ENCODE peak calls at places on chromosomes 11 and 22, in ten cellular contexts. H is A549, J is astrocyte of the spinal cord, B is right atrium auricular region, D is RWPE1, K is cardiac fibroblast, A is uterus, W is fibroblast of lung, X is AG09319, Z is endothelial cell. C is an unnamed sample.

GRCh38 chr22:43446881-43447280 is 35.1 kb downstream of the MPPED1 start:
- DNase-seq in H (peak), J (no peak), B (no peak), D (peak), K (no peak), A (no peak), W (no peak), X (no peak), Z (no peak), C (no peak)

GRCh38 chr11:123268118-123268517 is 73.1 kb upstream of the CLMP start:
- DNase-seq in H (no peak), J (no peak), B (no peak), D (no peak), K (no peak), A (no peak), W (no peak), X (no peak), Z (no peak), C (no peak)

GRCh38 chr11:9004310-9004945 is 627 bp upstream of the NRIP3 start:
- DNase-seq in H (no peak), J (no peak), B (no peak), D (no peak), K (no peak), A (peak), W (no peak), X (no peak), Z (peak), C (no peak)

GRCh38 chr11:120629407-120629806 is 117.9 kb downstream of the GRIK4 start:
- DNase-seq in H (no peak), J (no peak), B (no peak), D (no peak), K (no peak), A (no peak), W (no peak), X (no peak), Z (no peak), C (no peak)

GRCh38 chr11:115159122-115159665 is 345.0 kb downstream of the CADM1 start:
- DNase-seq in H (no peak), J (no peak), B (no peak), D (no peak), K (no peak), A (no peak), W (no peak), X (no peak), Z (no peak), C (no peak)

GRCh38 chr11:118661425-118662301 is 17.8 kb downstream of the TREH start:
- DNase-seq in H (no peak), J (no peak), B (no peak), D (no peak), K (no peak), A (no peak), W (no peak), X (no peak), Z (no peak), C (no peak)

GRCh38 chr11:124622531-124623451 is at the start of gene TBRG1:
- DNase-seq in H (peak), J (peak), B (peak), D (peak), K (peak), A (peak), W (peak), X (peak), Z (peak), C (peak)

GRCh38 chr11:117663826-117664225 is 133.2 kb downstream of the DSCAML1 start:
- DNase-seq in H (no peak), J (no peak), B (no peak), D (no peak), K (no peak), A (peak), W (no peak), X (no peak), Z (no peak), C (no peak)

GRCh38 chr11:125429174-125429707 is 66.8 kb downstream of the FEZ1 start:
- DNase-seq in H (peak), J (peak), B (no peak), D (peak), K (peak), A (no peak), W (peak), X (no peak), Z (peak), C (peak)

GRCh38 chr11:2209370-2209801 is 37.8 kb upstream of the TH start:
- DNase-seq in H (no peak), J (no peak), B (peak), D (no peak), K (no peak), A (peak), W (no peak), X (no peak), Z (no peak), C (no peak)

GRCh38 chr11:85485902-85486301 is 141.2 kb downstream of the DLG2 start:
- DNase-seq in H (no peak), J (no peak), B (no peak), D (no peak), K (no peak), A (no peak), W (no peak), X (no peak), Z (no peak), C (no peak)

GRCh38 chr22:23401111-23401909 is 178.8 kb downstream of the IGLL1 start:
- DNase-seq in H (no peak), J (peak), B (no peak), D (peak), K (peak), A (no peak), W (peak), X (peak), Z (no peak), C (peak)

GRCh38 chr11:65308281-65308891 is 6.3 kb upstream of the CDC42EP2 start:
- DNase-seq in H (no peak), J (no peak), B (no peak), D (no peak), K (peak), A (no peak), W (no peak), X (no peak), Z (no peak), C (no peak)

GRCh38 chr11:3824714-3825472 is 15.9 kb downstream of the RHOG start:
- DNase-seq in H (peak), J (no peak), B (no peak), D (no peak), K (peak), A (peak), W (peak), X (no peak), Z (peak), C (no peak)

GRCh38 chr22:49825944-49826602 is 1.6 kb downstream of the BRD1 start:
- DNase-seq in H (no peak), J (peak), B (no peak), D (no peak), K (peak), A (no peak), W (peak), X (no peak), Z (no peak), C (peak)

GRCh38 chr11:6667733-6668374 is 12.2 kb upstream of the DCHS1 start:
- DNase-seq in H (no peak), J (peak), B (no peak), D (peak), K (peak), A (no peak), W (no peak), X (no peak), Z (no peak), C (peak)

GRCh38 chr11:1922411-1923113 is 3.1 kb downstream of the TNNT3 start:
- DNase-seq in H (no peak), J (no peak), B (no peak), D (no peak), K (no peak), A (no peak), W (no peak), X (no peak), Z (no peak), C (no peak)

GRCh38 chr11:26087095-26087935 is 244.6 kb upstream of the ANO3 start:
- DNase-seq in H (no peak), J (no peak), B (no peak), D (no peak), K (no peak), A (no peak), W (no peak), X (no peak), Z (no peak), C (no peak)

GRCh38 chr22:31036671-31037550 is 44.2 kb upstream of the SMTN start:
- DNase-seq in H (no peak), J (no peak), B (no peak), D (peak), K (peak), A (peak), W (peak), X (no peak), Z (no peak), C (peak)

GRCh38 chr11:132030896-132031295 is 660.5 kb downstream of the NTM start:
- DNase-seq in H (no peak), J (no peak), B (no peak), D (no peak), K (no peak), A (no peak), W (peak), X (no peak), Z (no peak), C (no peak)

GRCh38 chr22:37224757-37225420 is 12.6 kb upstream of the SSTR3 start:
- DNase-seq in H (no peak), J (no peak), B (no peak), D (no peak), K (no peak), A (no peak), W (no peak), X (no peak), Z (no peak), C (no peak)

GRCh38 chr11:93507517-93507916 is 35.7 kb downstream of the SMCO4 start:
- DNase-seq in H (no peak), J (no peak), B (no peak), D (no peak), K (no peak), A (no peak), W (no peak), X (no peak), Z (no peak), C (no peak)

GRCh38 chr11:13502492-13502891 is 6.7 kb upstream of the PTH start:
- DNase-seq in H (no peak), J (no peak), B (no peak), D (no peak), K (no peak), A (no peak), W (no peak), X (no peak), Z (no peak), C (no peak)

GRCh38 chr22:30439836-30440235 is 14.3 kb downstream of the MTFP1 start:
- DNase-seq in H (no peak), J (no peak), B (no peak), D (no peak), K (no peak), A (no peak), W (no peak), X (no peak), Z (no peak), C (no peak)

GRCh38 chr11:133809525-133810178 is 35.7 kb downstream of the SPATA19 start:
- DNase-seq in H (no peak), J (no peak), B (peak), D (no peak), K (no peak), A (no peak), W (peak), X (no peak), Z (no peak), C (no peak)

GRCh38 chr11:57571631-57572030 is 4.2 kb upstream of the UBE2L6 start:
- DNase-seq in H (no peak), J (no peak), B (no peak), D (no peak), K (no peak), A (no peak), W (no peak), X (no peak), Z (no peak), C (no peak)

GRCh38 chr22:49966716-49967332 is 6.3 kb downstream of the PIM3 start:
- DNase-seq in H (no peak), J (no peak), B (peak), D (no peak), K (no peak), A (peak), W (no peak), X (no peak), Z (peak), C (no peak)

GRCh38 chr11:60782393-60783140 is 2.6 kb upstream of the MS4A10 start:
- DNase-seq in H (no peak), J (no peak), B (no peak), D (no peak), K (no peak), A (no peak), W (no peak), X (no peak), Z (no peak), C (no peak)

GRCh38 chr11:83706581-83706980 is 420.4 kb upstream of the CCDC90B start:
- DNase-seq in H (no peak), J (no peak), B (no peak), D (no peak), K (no peak), A (no peak), W (no peak), X (no peak), Z (no peak), C (no peak)

GRCh38 chr11:77249427-77249826 is 52.1 kb downstream of the GDPD4 start:
- DNase-seq in H (no peak), J (peak), B (no peak), D (peak), K (peak), A (no peak), W (peak), X (no peak), Z (no peak), C (no peak)

GRCh38 chr11:536841-537621 is at the start of gene LRRC56:
- DNase-seq in H (peak), J (peak), B (peak), D (peak), K (peak), A (peak), W (peak), X (peak), Z (peak), C (peak)

GRCh38 chr11:95652002-95652472 is 137.5 kb downstream of the FAM76B start:
- DNase-seq in H (no peak), J (no peak), B (no peak), D (no peak), K (no peak), A (no peak), W (no peak), X (no peak), Z (no peak), C (no peak)

GRCh38 chr22:46472722-46473016 is 64.8 kb downstream of the CELSR1 start:
- DNase-seq in H (no peak), J (no peak), B (no peak), D (no peak), K (no peak), A (no peak), W (no peak), X (no peak), Z (no peak), C (no peak)

GRCh38 chr22:46473021-46473779 is 64.2 kb downstream of the CELSR1 start:
- DNase-seq in H (no peak), J (no peak), B (no peak), D (no peak), K (no peak), A (no peak), W (no peak), X (no peak), Z (no peak), C (no peak)

GRCh38 chr22:46471901-46472721 is 65.3 kb downstream of the CELSR1 start:
- DNase-seq in H (peak), J (no peak), B (no peak), D (no peak), K (no peak), A (no peak), W (peak), X (no peak), Z (no peak), C (no peak)

GRCh38 chr22:46477967-46478635 is 59.3 kb downstream of the CELSR1 start:
- DNase-seq in H (no peak), J (no peak), B (no peak), D (no peak), K (no peak), A (no peak), W (no peak), X (no peak), Z (no peak), C (no peak)

GRCh38 chr22:46473896-46474557 is 63.4 kb downstream of the CELSR1 start:
- DNase-seq in H (no peak), J (no peak), B (no peak), D (no peak), K (no peak), A (no peak), W (no peak), X (no peak), Z (no peak), C (no peak)
- TF ChIP-seq CTCF in H (no peak), J (no peak), B (no peak), D (no peak), K (no peak), A (no peak), W (no peak), X (no peak), Z (no peak), C (no peak)

GRCh38 chr11:58992489-58992888 is 53.2 kb downstream of the GLYATL1 start:
- DNase-seq in H (no peak), J (no peak), B (no peak), D (no peak), K (no peak), A (no peak), W (no peak), X (no peak), Z (no peak), C (no peak)
- TF ChIP-seq CTCF in H (no peak), J (no peak), B (no peak), D (no peak), K (no peak), A (no peak), W (no peak), X (no peak), Z (no peak), C (no peak)

DNA sequence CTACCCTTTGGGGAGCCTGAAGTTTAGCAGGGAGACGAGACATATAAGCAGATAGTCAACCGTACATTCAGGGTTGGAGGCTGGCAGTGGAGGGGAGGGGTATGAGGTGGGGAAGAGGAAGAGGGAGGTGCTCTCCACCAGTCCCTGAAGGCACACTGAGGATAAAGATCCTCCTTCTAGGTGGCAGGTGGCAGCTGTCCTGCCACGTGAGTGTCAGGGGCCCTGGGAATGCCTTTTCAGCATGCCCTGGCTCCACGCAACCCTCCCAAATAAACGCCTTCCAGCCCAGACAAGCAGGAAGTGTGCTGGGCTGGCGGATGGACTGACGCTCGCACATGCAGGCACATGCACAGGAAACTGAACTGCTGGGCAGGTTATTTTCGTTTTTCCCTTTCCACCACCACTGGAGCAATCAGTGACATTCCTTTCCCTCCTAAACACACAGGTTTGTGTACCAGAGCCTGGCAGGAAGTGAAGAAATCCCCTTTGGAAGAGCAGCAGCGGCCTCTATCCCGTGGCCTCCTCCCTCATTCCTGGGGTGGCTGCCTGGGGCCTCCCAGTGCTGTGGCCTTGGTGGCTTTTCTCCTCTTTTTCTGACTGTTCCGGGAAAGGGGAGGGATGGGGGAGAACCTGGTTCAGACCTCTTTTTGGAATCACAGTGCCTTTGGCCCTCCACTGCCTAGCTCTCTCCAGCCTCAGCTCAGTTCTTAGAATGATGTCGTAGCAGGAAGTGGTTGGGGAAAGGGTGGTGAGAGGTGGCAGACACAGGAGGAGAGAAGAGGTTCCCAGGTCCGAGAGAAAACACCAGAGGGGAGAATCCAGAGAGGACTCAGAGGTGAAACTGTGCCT is 157.0 kb upstream of the TIMP3 start:
- DNase-seq in H (no peak), J (peak), B (peak), D (peak), K (peak), A (peak), W (peak), X (no peak), Z (peak), C (no peak)
- TF ChIP-seq CTCF in H (no peak), J (no peak), B (no peak), D (no peak), K (no peak), A (no peak), W (no peak), X (no peak), Z (no peak), C (no peak)

DNA sequence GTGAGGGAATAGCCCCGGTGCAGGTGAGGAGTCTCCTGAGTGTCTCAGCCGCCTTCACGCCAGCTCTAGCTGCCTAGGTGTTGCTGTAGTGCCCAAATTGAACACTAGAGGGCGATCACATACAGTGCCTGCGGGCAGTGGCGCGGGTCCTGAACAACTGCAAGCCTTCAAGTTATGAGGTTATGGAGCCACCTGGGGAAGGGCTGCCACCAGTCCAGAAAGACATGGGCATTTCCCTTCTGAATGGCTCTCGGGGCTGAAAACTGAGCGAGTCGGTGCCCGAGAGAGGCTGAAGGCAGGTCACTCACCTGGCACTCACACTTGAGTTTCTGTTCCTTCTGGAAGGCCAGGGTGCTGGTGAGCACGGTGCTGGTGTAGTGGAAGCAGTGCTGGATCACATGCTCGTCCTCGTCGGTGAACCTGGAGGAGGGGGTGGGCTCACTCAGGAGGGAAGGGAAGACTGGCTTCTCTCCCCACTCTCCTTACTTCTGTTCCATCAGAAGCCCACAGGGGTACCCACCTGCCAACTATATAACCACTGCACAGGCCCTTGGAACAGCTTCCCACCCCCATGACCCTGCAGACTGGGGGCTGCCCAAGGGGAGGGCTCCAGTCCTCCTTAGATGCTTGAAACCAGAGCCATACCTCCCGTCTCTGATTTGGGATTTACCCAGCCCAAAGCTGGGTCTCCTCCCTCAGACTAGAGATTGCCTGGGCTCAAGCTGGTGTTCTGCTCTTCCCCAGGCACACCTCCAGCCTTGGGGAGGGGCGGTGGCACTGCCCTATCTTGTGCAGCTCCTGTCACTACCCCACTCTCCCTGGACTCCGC is 88.2 kb downstream of the PDE2A start:
- DNase-seq in H (peak), J (peak), B (peak), D (peak), K (peak), A (peak), W (peak), X (no peak), Z (peak), C (peak)
- TF ChIP-seq CTCF in H (peak), J (peak), B (peak), D (peak), K (peak), A (peak), W (peak), X (peak), Z (peak), C (peak)

C was measured in HFFc6.